ENCODE peak calls at places on chromosomes 4 and X, in ten cellular contexts. Y, D, N, U, T, B, K, G, R and W are unnamed samples.

GRCh38 chrX:110125435-110125834 is 122.5 kb downstream of the TMEM164 start:
- DNase-seq in K (no peak), U (no peak), T (peak), Y (no peak), R (peak), B (no peak), G (peak), N (no peak), D (peak), W (no peak)

GRCh38 chr4:54545663-54546424 is 111.9 kb upstream of the KIT start:
- DNase-seq in K (no peak), D (no peak), B (peak), Y (no peak), N (no peak), T (no peak), G (no peak), R (no peak), U (no peak), W (no peak)

GRCh38 chr4:15794905-15795304 is 16.8 kb downstream of the CD38 start:
- DNase-seq in B (peak), N (no peak), K (no peak), D (no peak), T (no peak), G (no peak), U (no peak), Y (no peak), R (no peak), W (no peak)

GRCh38 chrX:727738-728621 is 97.4 kb downstream of the SHOX start:
- DNase-seq in U (no peak), T (peak), Y (no peak), G (peak), R (peak), D (no peak), B (no peak), N (no peak), K (no peak), W (no peak)

GRCh38 chr4:123746981-123747380 is 350.4 kb downstream of the SPRY1 start:
- DNase-seq in R (no peak), G (peak), T (peak), U (no peak), D (no peak), N (no peak), Y (no peak), K (no peak), B (no peak), W (no peak)

GRCh38 chrX:102085706-102086105 is 39.8 kb upstream of the TCEAL2 start:
- DNase-seq in Y (no peak), T (peak), N (no peak), G (no peak), U (no peak), B (no peak), D (peak), R (no peak), K (no peak), W (no peak)

GRCh38 chr4:138645289-138645688 is 370.3 kb upstream of the NOCT start:
- DNase-seq in D (peak), Y (no peak), K (no peak), N (no peak), T (no peak), R (no peak), U (no peak), G (no peak), B (peak), W (no peak)

GRCh38 chr4:8294036-8294435 is 24.5 kb downstream of the HTRA3 start:
- DNase-seq in T (no peak), Y (no peak), B (no peak), N (no peak), D (no peak), G (no peak), K (no peak), U (peak), R (no peak), W (no peak)

GRCh38 chr4:142961866-142962265 is 115.8 kb upstream of the INPP4B start:
- DNase-seq in R (no peak), B (no peak), N (no peak), G (no peak), U (no peak), K (no peak), D (no peak), Y (no peak), T (no peak), W (no peak)

GRCh38 chrX:121642415-121642814 is 595.0 kb downstream of the GLUD2 start:
- DNase-seq in D (no peak), K (no peak), G (no peak), U (no peak), Y (no peak), T (no peak), B (peak), N (no peak), R (no peak), W (no peak)

GRCh38 chr4:156948133-156948532 is 23.5 kb downstream of the PDGFC start:
- DNase-seq in N (no peak), Y (no peak), K (no peak), B (no peak), D (no peak), U (no peak), R (no peak), T (no peak), G (no peak), W (no peak)

GRCh38 chr4:76989391-76990061 is 40.0 kb downstream of the SEPTIN11 start:
- DNase-seq in Y (no peak), T (no peak), U (no peak), N (no peak), D (no peak), G (no peak), R (no peak), B (no peak), K (no peak), W (peak)
- H3K4me3 ChIP-seq in Y (no peak), T (no peak), U (no peak), N (no peak), D (no peak), G (no peak), R (no peak), B (no peak), K (no peak), W (peak)

DNA sequence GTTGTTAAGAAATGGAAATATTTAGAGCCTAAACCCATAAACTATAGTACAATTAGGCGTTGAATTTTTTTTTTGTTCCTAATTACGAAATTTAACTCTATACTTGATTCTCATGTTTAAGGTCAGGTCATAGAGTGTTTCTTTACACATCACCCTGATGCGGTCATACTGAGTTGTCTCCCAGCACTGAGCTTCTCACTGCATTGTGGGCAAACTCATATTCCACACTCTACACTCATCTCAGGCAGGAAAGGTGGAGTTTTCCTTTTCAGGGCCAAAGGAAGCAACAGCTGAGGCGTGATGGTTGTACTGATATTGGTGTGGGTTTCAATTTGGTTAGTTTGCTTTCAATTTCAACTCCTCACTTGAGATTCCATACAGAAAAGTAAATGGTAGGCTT is 75.4 kb downstream of the FAT4 start:
- DNase-seq in K (no peak), Y (no peak), B (peak), G (no peak), R (no peak), D (peak), T (no peak), U (no peak), N (no peak), W (no peak)
- H3K4me3 ChIP-seq in K (no peak), Y (no peak), B (no peak), G (no peak), R (no peak), D (peak), T (no peak), U (no peak), N (no peak), W (no peak)

DNA sequence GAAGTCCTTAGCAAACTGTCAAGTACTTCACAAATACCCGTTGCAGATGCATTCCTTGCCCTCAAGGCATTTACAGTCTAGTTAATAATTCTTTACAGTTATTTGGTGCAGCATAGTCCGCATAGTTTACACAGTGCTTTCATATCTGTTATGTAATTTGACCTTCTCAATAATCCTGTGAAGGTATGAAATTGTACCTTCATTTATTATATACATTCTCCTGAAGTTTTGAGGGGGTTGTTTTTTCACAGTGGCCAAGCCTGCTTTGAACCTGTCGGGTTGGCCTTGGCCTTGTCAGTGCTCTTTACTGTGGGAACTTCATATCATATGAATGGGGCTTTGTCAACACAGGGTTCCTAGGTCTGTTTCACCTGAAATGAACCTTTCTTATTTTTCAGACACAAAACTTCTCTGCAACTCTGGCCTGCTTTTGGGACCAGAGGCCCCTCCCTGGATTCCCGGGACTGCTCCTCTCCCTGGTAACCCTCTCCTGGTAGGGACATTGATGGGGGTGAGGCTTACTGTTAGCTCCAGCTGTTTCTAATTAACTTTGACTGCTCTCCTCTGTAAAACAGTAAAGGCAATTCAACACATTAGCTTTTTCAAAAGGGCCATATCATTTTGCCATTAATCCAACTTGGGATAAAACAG is 9.1 kb downstream of the IGFBP7 start:
- DNase-seq in K (no peak), U (no peak), D (no peak), Y (no peak), N (no peak), B (no peak), R (peak), T (no peak), G (no peak), W (no peak)
- H3K4me3 ChIP-seq in K (no peak), U (no peak), D (no peak), Y (no peak), N (no peak), B (no peak), R (no peak), T (no peak), G (no peak), W (no peak)

GRCh38 chrX:122880952-122881351 is 303.1 kb upstream of the GRIA3 start:
- DNase-seq in R (no peak), D (no peak), G (no peak), K (no peak), N (no peak), T (peak), Y (no peak), B (no peak), U (no peak), W (no peak)

DNA sequence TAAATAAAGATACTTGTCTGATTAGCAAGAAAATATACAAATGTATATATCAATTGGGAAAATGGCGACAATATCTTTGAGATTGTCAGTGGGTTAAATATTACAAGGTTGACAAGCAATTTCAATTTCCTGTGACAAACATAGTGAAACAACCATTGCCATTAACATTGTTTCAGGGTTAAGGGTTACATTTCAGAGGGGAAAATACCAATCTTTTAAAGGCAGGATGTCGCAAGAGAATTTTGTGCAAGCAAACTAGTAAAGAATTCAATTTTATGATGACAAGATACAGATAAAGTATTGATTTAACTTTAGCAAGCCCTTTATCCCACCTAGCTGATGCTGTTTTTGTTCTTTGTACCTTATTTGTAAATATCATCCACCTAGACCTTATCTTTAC is 305.8 kb upstream of the GRIA3 start:
- DNase-seq in U (no peak), B (no peak), G (no peak), N (no peak), R (no peak), Y (no peak), K (no peak), D (no peak), T (no peak), W (no peak)
- H3K4me3 ChIP-seq in U (no peak), B (no peak), G (no peak), N (no peak), R (no peak), Y (no peak), K (no peak), D (no peak), T (no peak), W (no peak)

GRCh38 chr4:38957239-38957815 is 74.9 kb downstream of the TMEM156 start:
- DNase-seq in Y (no peak), D (no peak), N (no peak), T (no peak), G (no peak), U (no peak), B (no peak), K (no peak), R (no peak), W (no peak)

GRCh38 chr4:38955957-38956356 is 76.3 kb downstream of the TMEM156 start:
- DNase-seq in Y (no peak), K (no peak), R (no peak), G (no peak), B (no peak), D (no peak), T (no peak), N (no peak), U (no peak), W (no peak)

GRCh38 chr4:38957947-38958346 is 74.3 kb downstream of the TMEM156 start:
- DNase-seq in Y (no peak), R (no peak), N (no peak), B (no peak), D (no peak), K (no peak), T (no peak), G (no peak), U (no peak), W (no peak)

DNA sequence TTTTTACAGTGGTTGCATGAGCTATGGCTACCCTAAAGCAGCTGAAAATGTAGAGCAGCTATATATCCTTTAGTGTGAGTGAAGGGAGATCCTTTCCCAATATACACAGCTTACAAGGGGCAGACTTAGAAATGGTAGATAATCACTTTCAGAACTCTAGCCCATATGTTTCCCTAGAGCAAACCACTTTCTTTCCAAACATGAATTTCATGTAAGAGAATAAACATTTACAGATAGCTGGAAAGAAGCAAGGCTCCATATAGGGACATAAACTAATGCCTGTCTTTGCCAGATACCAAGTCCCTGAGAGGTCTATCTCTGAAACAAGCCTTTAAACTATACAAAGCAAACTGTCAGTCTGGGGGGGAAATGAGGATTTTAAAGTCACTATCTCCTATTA is 73.8 kb downstream of the TMEM156 start:
- DNase-seq in G (no peak), B (no peak), R (no peak), N (no peak), K (no peak), D (no peak), Y (no peak), U (no peak), T (no peak), W (no peak)
- H3K4me3 ChIP-seq in G (no peak), B (no peak), R (no peak), N (no peak), K (no peak), D (no peak), Y (no peak), U (no peak), T (no peak), W (no peak)

DNA sequence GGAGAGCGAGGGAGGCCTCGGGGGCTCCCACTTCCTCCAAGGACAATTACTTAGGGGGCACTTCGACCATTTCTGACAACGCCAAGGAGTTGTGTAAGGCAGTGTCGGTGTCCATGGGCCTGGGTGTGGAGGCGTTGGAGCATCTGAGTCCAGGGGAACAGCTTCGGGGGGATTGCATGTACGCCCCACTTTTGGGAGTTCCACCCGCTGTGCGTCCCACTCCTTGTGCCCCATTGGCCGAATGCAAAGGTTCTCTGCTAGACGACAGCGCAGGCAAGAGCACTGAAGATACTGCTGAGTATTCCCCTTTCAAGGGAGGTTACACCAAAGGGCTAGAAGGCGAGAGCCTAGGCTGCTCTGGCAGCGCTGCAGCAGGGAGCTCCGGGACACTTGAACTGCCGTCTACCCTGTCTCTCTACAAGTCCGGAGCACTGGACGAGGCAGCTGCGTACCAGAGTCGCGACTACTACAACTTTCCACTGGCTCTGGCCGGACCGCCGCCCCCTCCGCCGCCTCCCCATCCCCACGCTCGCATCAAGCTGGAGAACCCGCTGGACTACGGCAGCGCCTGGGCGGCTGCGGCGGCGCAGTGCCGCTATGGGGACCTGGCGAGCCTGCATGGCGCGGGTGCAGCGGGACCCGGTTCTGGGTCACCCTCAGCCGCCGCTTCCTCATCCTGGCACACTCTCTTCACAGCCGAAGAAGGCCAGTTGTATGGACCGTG is 2.1 kb downstream of the AR start:
- DNase-seq in N (peak), G (peak), T (peak), U (no peak), K (no peak), B (no peak), Y (no peak), R (no peak), D (peak), W (no peak)
- H3K4me3 ChIP-seq in N (peak), G (peak), T (peak), U (peak), K (no peak), B (no peak), Y (peak), R (no peak), D (peak), W (peak)